ENCODE peak calls at places on chromosomes 13 and 19, in five cellular contexts. S is fibroblast of the aortic adventitia, Y is AG20443, C is mucosa of descending colon, T is SW480. Q is an unnamed sample.

GRCh38 chr13:111315347-111315995 is 5.0 kb upstream of the TEX29 start:
- DNase-seq in S (no peak), C (no peak), Y (no peak), T (no peak), Q (no peak)

GRCh38 chr19:40217027-40217810 is 965 bp downstream of the TTC9B start:
- DNase-seq in Y (no peak), S (no peak), T (peak), C (peak), Q (peak)

GRCh38 chr13:94641432-94641941 is 39.8 kb downstream of the GPR180 start:
- DNase-seq in T (no peak), C (no peak), Y (peak), S (peak), Q (no peak)

GRCh38 chr19:21604941-21605548 is 99.6 kb downstream of the ZNF429 start:
- DNase-seq in T (no peak), S (no peak), Y (no peak), C (peak), Q (no peak)

GRCh38 chr19:30522359-30522758 is 150.2 kb downstream of the ZNF536 start:
- DNase-seq in S (no peak), Y (no peak), T (no peak), C (no peak), Q (no peak)

GRCh38 chr19:42024622-42025111 is 30.6 kb upstream of the ATP1A3 start:
- DNase-seq in Y (peak), C (no peak), S (peak), T (no peak), Q (peak)

GRCh38 chr13:33518442-33518841 is 232.9 kb upstream of the STARD13 start:
- DNase-seq in Y (no peak), S (no peak), T (no peak), C (no peak), Q (no peak)

GRCh38 chr13:113518080-113518803 is 27.7 kb upstream of the DCUN1D2 start:
- DNase-seq in C (no peak), S (no peak), T (no peak), Y (no peak), Q (no peak)

GRCh38 chr13:110882228-110882627 is 32.6 kb downstream of the ANKRD10 start:
- DNase-seq in T (no peak), C (no peak), S (no peak), Y (no peak), Q (no peak)

GRCh38 chr13:31056650-31057275 is 104.9 kb downstream of the HSPH1 start:
- DNase-seq in C (no peak), S (peak), Y (peak), T (no peak), Q (no peak)

GRCh38 chr19:46218160-46218559 is 11.4 kb upstream of the IGFL1 start:
- DNase-seq in T (peak), C (peak), Y (no peak), S (peak), Q (peak)

GRCh38 chr13:30156270-30156669 is 151.1 kb downstream of the KATNAL1 start:
- DNase-seq in S (no peak), C (no peak), T (no peak), Y (no peak), Q (no peak)

GRCh38 chr13:111886217-111886945 is 180.6 kb upstream of the SOX1 start:
- DNase-seq in Y (no peak), T (peak), S (no peak), C (no peak), Q (peak)

GRCh38 chr13:28355822-28356371 is 139.0 kb downstream of the FLT1 start:
- DNase-seq in C (no peak), Y (peak), T (no peak), S (peak), Q (peak)

GRCh38 chr13:42279986-42280385 is 8.0 kb downstream of the AKAP11 start:
- DNase-seq in S (no peak), T (no peak), Y (no peak), C (no peak), Q (no peak)

GRCh38 chr19:48368942-48369341 is 4.8 kb downstream of the SYNGR4 start:
- DNase-seq in C (peak), Y (no peak), T (no peak), S (no peak), Q (no peak)

GRCh38 chr19:30689474-30689873 is 317.3 kb downstream of the ZNF536 start:
- DNase-seq in S (no peak), Y (no peak), C (no peak), T (no peak), Q (no peak)

GRCh38 chr19:19464339-19465098 is 50.8 kb downstream of the TSSK6 start:
- DNase-seq in T (no peak), C (no peak), S (peak), Y (peak), Q (peak)

GRCh38 chr13:72960114-72960513 is 98.7 kb upstream of the KLF5 start:
- DNase-seq in S (no peak), C (no peak), T (no peak), Y (no peak), Q (no peak)

GRCh38 chr19:14004619-14005380 is 1.3 kb downstream of the RFX1 start:
- DNase-seq in C (peak), S (peak), T (no peak), Y (peak), Q (no peak)

GRCh38 chr13:50130686-50131051 is 115.4 kb downstream of the KCNRG start:
- DNase-seq in S (peak), Y (peak), T (peak), C (peak), Q (no peak)

GRCh38 chr19:19782783-19783182 is 38.8 kb downstream of the ZNF506 start:
- DNase-seq in Y (no peak), S (no peak), C (no peak), T (no peak), Q (no peak)

GRCh38 chr19:49591731-49592485 is 926 bp downstream of the PRR12 start:
- DNase-seq in Y (peak), S (peak), T (peak), C (peak), Q (peak)

GRCh38 chr13:108700421-108701170 is 71.2 kb downstream of the MYO16 start:
- DNase-seq in Y (no peak), S (peak), C (no peak), T (no peak), Q (no peak)

GRCh38 chr13:76879211-76879875 is 6.9 kb downstream of the KCTD12 start:
- DNase-seq in T (no peak), S (peak), C (peak), Y (peak), Q (no peak)

GRCh38 chr13:43054803-43055802 is 31.7 kb downstream of the DNAJC15 start:
- DNase-seq in C (peak), T (peak), Y (peak), S (peak), Q (peak)

GRCh38 chr13:80276371-80277289 is 64.3 kb downstream of the SPRY2 start:
- DNase-seq in C (no peak), S (no peak), T (peak), Y (peak), Q (peak)

GRCh38 chr13:24834902-24835510 is 71.0 kb downstream of the RNF17 start:
- DNase-seq in C (no peak), Y (no peak), S (no peak), T (peak), Q (no peak)

GRCh38 chr13:44088911-44089851 is 209.5 kb downstream of the LACC1 start:
- DNase-seq in T (no peak), S (no peak), C (no peak), Y (no peak), Q (no peak)

GRCh38 chr13:81304121-81304659 is 963.3 kb upstream of the SPRY2 start:
- DNase-seq in C (no peak), S (no peak), T (no peak), Y (no peak), Q (no peak)

GRCh38 chr13:37816276-37816675 is 53.3 kb downstream of the TRPC4 start:
- DNase-seq in T (no peak), Y (no peak), S (no peak), C (no peak), Q (no peak)

GRCh38 chr13:106491928-106492327 is 43.5 kb downstream of the EFNB2 start:
- DNase-seq in C (no peak), T (no peak), Y (no peak), S (no peak), Q (peak)

GRCh38 chr13:55606045-55606665 is 1534.6 kb upstream of the PRR20A start:
- DNase-seq in S (no peak), C (no peak), Y (no peak), T (no peak), Q (no peak)

GRCh38 chr13:106318941-106319411 is 216.5 kb downstream of the EFNB2 start:
- DNase-seq in T (peak), Y (peak), C (no peak), S (peak), Q (peak)

GRCh38 chr13:32905864-32906180 is 110.4 kb upstream of the KL start:
- DNase-seq in Y (peak), S (peak), T (no peak), C (no peak), Q (no peak)

GRCh38 chr13:94646904-94647303 is 45.2 kb downstream of the GPR180 start:
- DNase-seq in C (no peak), Y (no peak), T (no peak), S (no peak), Q (no peak)

GRCh38 chr13:74040200-74040599 is 94.0 kb downstream of the KLF12 start:
- DNase-seq in Y (peak), C (peak), S (peak), T (peak), Q (peak)